ENCODE peak calls at places on chromosomes 5 and 9, in ten cellular contexts. R is ovary; C is GM20000; L is neural crest cell; E is upper lobe of right lung; X is CD8-positive, alpha-beta T cell; M is NB4; P is endothelial cell; T is coronary artery; N is progenitor cell of endocrine pancreas. J is an unnamed sample.

GRCh38 chr5:151020304-151021031 is at the start of gene GPX3:
- DNase-seq in R (peak), T (peak), N (peak), L (peak), P (peak), X (peak), C (peak), M (peak), E (peak), J (peak)

GRCh38 chr9:135254176-135255032 is 166.9 kb downstream of the OLFM1 start:
- DNase-seq in C (no peak), R (no peak), L (no peak), P (no peak), T (no peak), E (peak), N (no peak), M (no peak), X (no peak), J (no peak)

GRCh38 chr5:14143843-14144585 is 872 bp downstream of the TRIO start:
- DNase-seq in C (peak), R (peak), P (peak), N (peak), T (peak), M (peak), X (peak), E (peak), L (peak), J (peak)

GRCh38 chr5:137207023-137207760 is 291.9 kb downstream of the SPOCK1 start:
- DNase-seq in X (no peak), P (no peak), T (no peak), M (no peak), R (no peak), N (no peak), E (no peak), L (no peak), C (no peak), J (no peak)

GRCh38 chr5:82639393-82640144 is 361.4 kb upstream of the RPS23 start:
- DNase-seq in L (no peak), R (no peak), X (no peak), P (no peak), T (no peak), C (no peak), M (no peak), E (no peak), N (no peak), J (peak)

GRCh38 chr9:136052991-136053756 is 41.9 kb downstream of the NACC2 start:
- DNase-seq in E (peak), T (no peak), C (no peak), L (no peak), N (no peak), P (no peak), R (peak), M (peak), X (no peak), J (no peak)

GRCh38 chr9:123548749-123549545 is 192.9 kb downstream of the CRB2 start:
- DNase-seq in T (no peak), X (no peak), C (no peak), R (no peak), L (no peak), M (peak), P (no peak), N (no peak), E (no peak), J (no peak)

GRCh38 chr5:106759581-106759980 is 911.2 kb downstream of the EFNA5 start:
- DNase-seq in N (no peak), X (no peak), M (no peak), L (no peak), E (peak), C (no peak), R (no peak), P (no peak), T (no peak), J (peak)

GRCh38 chr5:174192103-174192655 is 146.7 kb downstream of the NSG2 start:
- DNase-seq in C (no peak), L (no peak), X (no peak), E (no peak), N (no peak), P (no peak), R (no peak), T (peak), M (no peak), J (no peak)

GRCh38 chr5:126780165-126780827 is 3.4 kb downstream of the LMNB1 start:
- DNase-seq in C (peak), E (no peak), T (no peak), N (no peak), L (peak), M (peak), R (peak), X (peak), P (peak), J (peak)

GRCh38 chr5:56995605-56996004 is 43.7 kb upstream of the MIER3 start:
- DNase-seq in T (no peak), P (no peak), R (no peak), X (no peak), C (no peak), M (no peak), L (no peak), E (no peak), N (no peak), J (no peak)

GRCh38 chr9:87249029-87249428 is 248.6 kb upstream of the DAPK1 start:
- DNase-seq in L (no peak), T (no peak), X (no peak), P (no peak), R (no peak), M (no peak), E (no peak), C (no peak), N (no peak), J (no peak)

GRCh38 chr9:114099523-114100270 is 605 bp upstream of the KIF12 start:
- DNase-seq in X (no peak), E (peak), R (no peak), L (no peak), C (no peak), N (no peak), M (no peak), T (no peak), P (no peak), J (no peak)

GRCh38 chr5:128487041-128487440 is 51.0 kb downstream of the FBN2 start:
- DNase-seq in T (no peak), E (no peak), R (no peak), P (no peak), M (no peak), L (no peak), N (no peak), X (no peak), C (no peak), J (no peak)

GRCh38 chr5:121962943-121963342 is 1.2 kb downstream of the SRFBP1 start:
- DNase-seq in P (no peak), X (no peak), L (no peak), E (no peak), N (no peak), R (no peak), C (no peak), M (no peak), T (no peak), J (no peak)

GRCh38 chr9:31140316-31140715 is 1244.1 kb upstream of the ACO1 start:
- DNase-seq in E (no peak), P (no peak), L (no peak), R (no peak), X (no peak), N (no peak), C (no peak), T (no peak), M (peak), J (peak)

GRCh38 chr9:93536874-93537273 is 39.5 kb upstream of the PHF2 start:
- DNase-seq in T (no peak), N (no peak), E (no peak), L (no peak), P (no peak), C (no peak), M (no peak), X (no peak), R (no peak), J (no peak)
- TF ChIP-seq CTCF in T (no peak), N (no peak), E (no peak), L (no peak), P (no peak), C (no peak), M (no peak), X (no peak), R (no peak), J (no peak)

GRCh38 chr9:98118640-98119601 is at the start of gene TRIM14:
- DNase-seq in E (peak), C (peak), X (peak), M (peak), T (no peak), N (peak), R (peak), L (peak), P (peak), J (peak)
- TF ChIP-seq CTCF in E (peak), C (peak), X (no peak), M (no peak), T (no peak), N (no peak), R (no peak), L (peak), P (no peak), J (no peak)

DNA sequence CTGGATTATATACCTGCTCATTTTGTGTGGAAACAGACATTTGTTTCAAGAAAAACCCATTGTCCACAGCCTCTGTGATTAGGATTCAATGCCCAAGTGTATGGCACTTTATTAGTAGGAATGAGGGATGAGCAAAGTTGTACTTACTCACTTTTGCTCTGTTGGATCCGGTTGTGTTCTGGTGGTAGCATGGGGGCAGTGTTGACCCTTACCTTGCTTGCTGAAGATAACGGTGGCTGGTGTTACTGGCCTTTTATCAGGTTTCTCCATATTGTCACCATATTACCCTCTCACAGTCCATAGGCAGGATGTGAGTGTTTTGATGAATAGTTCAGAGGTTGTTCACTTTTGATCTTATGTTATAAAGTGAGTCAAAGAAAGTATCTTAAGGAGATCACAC is 42.7 kb upstream of the NUDT12 start:
- DNase-seq in T (no peak), X (no peak), P (no peak), C (no peak), R (no peak), M (no peak), E (no peak), L (no peak), N (no peak), J (no peak)
- TF ChIP-seq CTCF in T (no peak), X (no peak), P (no peak), C (no peak), R (no peak), M (no peak), E (no peak), L (no peak), N (no peak), J (no peak)

GRCh38 chr5:130074820-130075219 is 170.6 kb downstream of the CHSY3 start:
- DNase-seq in N (no peak), X (no peak), P (no peak), C (no peak), R (no peak), E (no peak), M (no peak), L (no peak), T (no peak), J (no peak)

DNA sequence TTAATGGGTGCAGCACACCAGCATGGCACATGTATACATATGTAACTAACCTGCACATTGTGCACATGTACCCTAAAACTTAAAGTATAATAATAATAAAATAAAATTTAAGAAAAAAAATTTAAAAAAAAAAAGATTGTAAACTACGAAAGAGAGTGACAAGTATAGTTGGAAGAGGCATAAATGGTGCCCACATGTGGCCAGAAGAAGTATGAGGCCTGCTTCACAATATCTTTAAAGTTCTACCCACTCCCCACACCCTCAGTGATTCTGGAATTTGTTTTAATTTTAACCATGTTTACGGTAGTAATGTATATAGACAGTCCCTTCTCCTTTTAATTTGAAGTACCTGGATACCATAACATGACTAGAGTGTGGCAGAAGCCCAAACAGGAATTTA is 172.7 kb downstream of the CHSY3 start:
- DNase-seq in T (no peak), X (no peak), L (no peak), M (no peak), N (no peak), E (no peak), R (no peak), C (no peak), P (no peak), J (no peak)
- TF ChIP-seq CTCF in T (no peak), X (no peak), L (no peak), M (no peak), N (no peak), E (no peak), R (no peak), C (no peak), P (no peak), J (no peak)

GRCh38 chr5:5421961-5422818 is at the start of gene ICE1:
- DNase-seq in X (peak), P (peak), N (peak), T (peak), L (peak), E (peak), M (peak), C (peak), R (peak), J (peak)
- TF ChIP-seq CTCF in X (no peak), P (no peak), N (no peak), T (no peak), L (peak), E (no peak), M (no peak), C (no peak), R (no peak), J (no peak)

J was measured in A673.